ENCODE peak calls at places on chromosomes 1 and 21, in five cellular contexts. G, V, U, B and N are unnamed samples.

GRCh38 chr1:206907304-206907991 is 10.2 kb downstream of the IL24 start:
- DNase-seq in G (peak; percentile 37), V (peak; percentile 54), U (no peak), B (peak; percentile 50), N (peak; percentile 77)

GRCh38 chr1:67557731-67558448 is 127.1 kb upstream of the GADD45A start:
- DNase-seq in U (no peak), G (no peak), V (no peak), B (no peak), N (no peak)

GRCh38 chr1:14294860-14295259 is 303.6 kb upstream of the KAZN start:
- DNase-seq in G (no peak), U (no peak), B (peak; percentile 60), V (no peak), N (no peak)

GRCh38 chr1:151992345-151993083 is 1.1 kb downstream of the S100A10 start:
- DNase-seq in B (peak; percentile 82), G (no peak), V (peak; percentile 87), U (peak; percentile 93), N (peak; percentile 75)

GRCh38 chr1:183124259-183124658 is 61.8 kb upstream of the LAMC2 start:
- DNase-seq in B (no peak), G (no peak), V (no peak), U (no peak), N (no peak)

GRCh38 chr1:161691846-161692245 is 15.2 kb upstream of the FCRLA start:
- DNase-seq in U (no peak), B (no peak), V (no peak), G (no peak), N (no peak)

GRCh38 chr21:35075546-35075945 is 26.4 kb upstream of the RUNX1 start:
- DNase-seq in B (no peak), V (no peak), G (no peak), U (peak; percentile 86), N (no peak)

GRCh38 chr1:180248731-180249681 is 18.9 kb downstream of the LHX4 start:
- DNase-seq in G (no peak), B (no peak), U (no peak), V (peak; percentile 80), N (no peak)

GRCh38 chr21:46091118-46091517 is 6.8 kb upstream of the COL6A2 start:
- DNase-seq in U (no peak), V (no peak), G (no peak), B (no peak), N (no peak)

GRCh38 chr1:67937651-67938050 is 104.4 kb upstream of the GNG12 start:
- DNase-seq in V (no peak), U (no peak), G (no peak), B (no peak), N (no peak)

GRCh38 chr1:226201029-226201593 is 14.6 kb upstream of the ACBD3 start:
- DNase-seq in V (peak; percentile 65), G (no peak), U (peak; percentile 18), B (peak; percentile 45), N (no peak)

GRCh38 chr1:7476861-7477534 is 294.1 kb upstream of the VAMP3 start:
- DNase-seq in B (no peak), V (no peak), G (peak; percentile 21), U (no peak), N (no peak)

GRCh38 chr1:185314416-185314815 is 2.6 kb downstream of the IVNS1ABP start:
- DNase-seq in U (peak; percentile 35), G (no peak), V (no peak), B (peak; percentile 71), N (no peak)

GRCh38 chr21:35208810-35209517 is 159.9 kb upstream of the RUNX1 start:
- DNase-seq in U (peak; percentile 88), G (no peak), B (peak; percentile 85), V (no peak), N (no peak)

GRCh38 chr1:185045793-185046441 is 559 bp downstream of the RNF2 start:
- DNase-seq in V (peak; percentile 48), B (peak; percentile 57), G (peak; percentile 44), U (peak; percentile 60), N (peak; percentile 69)

GRCh38 chr1:40986929-40987328 is 7.4 kb downstream of the CTPS1 start:
- DNase-seq in B (no peak), U (peak; percentile 44), G (no peak), V (no peak), N (no peak)

GRCh38 chr1:23581219-23581618 is 21.9 kb upstream of the ID3 start:
- DNase-seq in G (no peak), B (peak; percentile 90), U (peak; percentile 97), V (no peak), N (no peak)

GRCh38 chr1:109567823-109568222 is 19.4 kb downstream of the GNAI3 start:
- DNase-seq in U (no peak), B (no peak), V (no peak), G (no peak), N (no peak)

GRCh38 chr21:22885079-22885478 is 1886.9 kb downstream of the NCAM2 start:
- DNase-seq in U (no peak), V (no peak), B (no peak), G (no peak), N (no peak)

GRCh38 chr1:30446100-30446499 is 277.3 kb downstream of the MATN1 start:
- DNase-seq in V (peak; percentile 17), G (no peak), U (no peak), B (no peak), N (peak; percentile 23)

GRCh38 chr1:60425528-60425927 is 352.0 kb upstream of the C1orf87 start:
- DNase-seq in G (no peak), B (peak; percentile 34), V (peak; percentile 34), U (no peak), N (no peak)

GRCh38 chr21:33622253-33622652 is 19.3 kb downstream of the CRYZL1 start:
- DNase-seq in G (no peak), V (no peak), B (no peak), U (no peak), N (no peak)

GRCh38 chr1:99603699-99604595 is 42.0 kb upstream of the PALMD start:
- DNase-seq in B (peak; percentile 20), U (peak; percentile 15), V (no peak), G (no peak), N (no peak)

GRCh38 chr1:108615544-108615943 is 45.3 kb downstream of the HENMT1 start:
- DNase-seq in G (no peak), V (no peak), U (no peak), B (no peak), N (no peak)

GRCh38 chr21:29656504-29657227 is 283.1 kb downstream of the GRIK1 start:
- DNase-seq in V (no peak), G (no peak), B (peak; percentile 20), U (peak; percentile 83), N (no peak)

GRCh38 chr1:22131875-22132486 is 10.9 kb downstream of the WNT4 start:
- DNase-seq in B (peak; percentile 79), G (peak; percentile 59), V (peak; percentile 85), U (peak; percentile 44), N (peak; percentile 43)

GRCh38 chr1:78619446-78619802 is 824 bp upstream of the IFI44L start:
- DNase-seq in B (no peak), V (no peak), G (no peak), U (peak; percentile 3), N (no peak)

GRCh38 chr1:204931768-204932572 is 61.3 kb downstream of the NFASC start:
- DNase-seq in V (no peak), G (no peak), U (no peak), B (peak; percentile 89), N (no peak)

GRCh38 chr1:194171596-194171995 is 985.2 kb upstream of the B3GALT2 start:
- DNase-seq in U (no peak), G (no peak), B (no peak), V (no peak), N (no peak)

GRCh38 chr1:119743308-119743707 is 25.4 kb downstream of the HMGCS2 start:
- DNase-seq in G (no peak), U (no peak), V (no peak), B (no peak), N (no peak)

GRCh38 chr1:213050745-213051126 is 305 bp upstream of the RPS6KC1 start:
- DNase-seq in B (no peak), V (no peak), U (no peak), G (no peak), N (no peak)
- H2BK12ac ChIP-seq in B (no peak overlapping the region), V (no peak overlapping the region), U (no peak overlapping the region), G (no peak overlapping the region), N (no peak overlapping the region)

GRCh38 chr1:224095867-224096266 is 18.0 kb upstream of the FBXO28 start:
- DNase-seq in U (no peak), V (no peak), G (no peak), B (no peak), N (no peak)

GRCh38 chr1:224098007-224098406 is 15.9 kb upstream of the FBXO28 start:
- DNase-seq in V (no peak), U (no peak), G (no peak), B (no peak), N (no peak)

GRCh38 chr1:224092601-224093000 is 21.3 kb upstream of the FBXO28 start:
- DNase-seq in G (no peak), V (no peak), U (no peak), B (no peak), N (no peak)

GRCh38 chr1:224096773-224097172 is 17.1 kb upstream of the FBXO28 start:
- DNase-seq in V (no peak), U (no peak), B (no peak), G (no peak), N (no peak)

GRCh38 chr1:224095339-224095738 is 18.6 kb upstream of the FBXO28 start:
- DNase-seq in B (no peak), U (no peak), V (no peak), G (no peak), N (no peak)
- H2BK12ac ChIP-seq in B (no peak overlapping the region), U (no peak overlapping the region), V (no peak overlapping the region), G (no peak overlapping the region), N (no peak overlapping the region)

GRCh38 chr1:3063379-3064295 is 5.4 kb upstream of the PRDM16 start:
- DNase-seq in V (no peak), U (no peak), G (no peak), B (no peak), N (peak; percentile 66)

GRCh38 chr1:3065797-3066196 is 3.2 kb upstream of the PRDM16 start:
- DNase-seq in U (no peak), B (no peak), G (no peak), V (no peak), N (no peak)

GRCh38 chr1:3065396-3065795 is 3.6 kb upstream of the PRDM16 start:
- DNase-seq in B (no peak), V (no peak), G (no peak), U (no peak), N (no peak)

GRCh38 chr1:3064901-3065300 is 4.1 kb upstream of the PRDM16 start:
- DNase-seq in U (no peak), B (no peak), V (no peak), G (no peak), N (no peak)

GRCh38 chr1:3064296-3064850 is 4.6 kb upstream of the PRDM16 start:
- DNase-seq in U (no peak), G (no peak), V (no peak), B (no peak), N (no peak)
- H2BK12ac ChIP-seq in U (no peak overlapping the region), G (no peak overlapping the region), V (no peak overlapping the region), B (no peak overlapping the region), N (no peak overlapping the region)

DNA sequence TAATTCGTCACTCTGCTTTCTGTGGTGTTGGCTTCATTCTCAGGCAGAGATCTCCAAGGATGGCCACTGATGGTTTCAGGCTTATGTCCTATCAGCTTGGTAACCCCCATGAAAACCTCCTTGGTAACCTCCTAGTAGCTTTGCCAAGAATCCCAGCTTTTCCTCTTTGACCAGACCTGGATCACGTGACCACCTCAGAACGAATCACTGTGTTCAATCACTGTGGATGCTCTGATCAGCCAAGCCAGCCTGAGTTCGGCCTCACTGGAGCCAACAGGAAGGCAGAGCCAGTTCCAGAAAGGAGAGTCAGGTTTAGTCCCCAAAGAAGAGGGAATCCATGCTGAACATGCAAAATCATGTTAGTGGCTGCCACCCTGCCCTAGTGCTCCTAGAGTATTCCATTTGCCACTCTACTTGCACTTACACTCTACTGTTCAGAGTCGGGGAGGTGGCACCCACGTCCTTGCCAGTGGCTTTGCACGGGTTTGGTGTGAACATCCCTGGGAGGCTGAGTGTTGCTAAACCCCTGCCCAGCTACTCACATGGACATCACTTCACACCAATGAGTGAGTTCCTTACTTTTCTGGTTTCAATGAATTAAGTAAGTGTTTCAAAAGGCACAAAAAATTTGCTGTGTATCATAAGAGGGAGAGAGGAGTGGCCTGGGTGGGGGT is 33.5 kb upstream of the SSBP3 start:
- DNase-seq in V (no peak), G (no peak), U (no peak), B (no peak), N (no peak)
- H2BK12ac ChIP-seq in V (no peak overlapping the region), G (no peak overlapping the region), U (no peak overlapping the region), B (no peak overlapping the region), N (no peak overlapping the region)